ENCODE peak calls at places on chromosome 18, in four cellular contexts. J, W, H and Y are unnamed samples.

GRCh38 chr18:35345460-35345921 is 1.3 kb upstream of the ZNF24 start:
- DNase-seq in J (no peak), H (peak), W (no peak), Y (peak)

GRCh38 chr18:50877545-50878265 is 1.2 kb upstream of the ME2 start:
- DNase-seq in W (no peak), J (no peak), H (no peak), Y (no peak)

GRCh38 chr18:42105382-42105781 is 150.3 kb downstream of the PIK3C3 start:
- DNase-seq in W (no peak), H (peak), J (no peak), Y (no peak)

GRCh38 chr18:62925031-62925688 is 209.8 kb downstream of the PHLPP1 start:
- DNase-seq in H (no peak), J (no peak), W (no peak), Y (no peak)

GRCh38 chr18:55685638-55686037 is 97.6 kb upstream of the TCF4 start:
- DNase-seq in H (no peak), W (no peak), J (no peak), Y (no peak)

GRCh38 chr18:29123706-29124530 is 947.0 kb upstream of the CDH2 start:
- DNase-seq in J (no peak), W (no peak), H (peak), Y (no peak)

GRCh38 chr18:34467059-34467458 is 242.3 kb upstream of the NOL4 start:
- DNase-seq in H (no peak), J (no peak), W (no peak), Y (no peak)

GRCh38 chr18:36745219-36745975 is 83.4 kb downstream of the TPGS2 start:
- DNase-seq in H (no peak), W (no peak), J (no peak), Y (no peak)

GRCh38 chr18:62768172-62768943 is 53.0 kb downstream of the PHLPP1 start:
- DNase-seq in J (no peak), W (no peak), H (peak), Y (peak)

GRCh38 chr18:14978962-14979535 is 231.1 kb downstream of the ANKRD30B start:
- DNase-seq in H (no peak), W (no peak), J (peak), Y (no peak)

GRCh38 chr18:11237484-11237883 is 88.1 kb upstream of the PIEZO2 start:
- DNase-seq in J (no peak), W (no peak), H (no peak), Y (no peak)